ENCODE peak calls at places on chromosomes 11 and 22, in six cellular contexts. P is GM12892, L is K562, A is GM12878, O is HepG2, W is H1. T is an unnamed sample.

GRCh38 chr22:34877506-34877905 is 188.5 kb upstream of the ISX start:
- DNase-seq in O (no peak), W (no peak), L (no peak), A (no peak), P (no peak), T (no peak)

GRCh38 chr11:128687321-128687720 is 6.6 kb upstream of the FLI1 start:
- DNase-seq in W (no peak), P (no peak), L (peak), A (no peak), O (no peak), T (peak)

GRCh38 chr22:43921361-43921760 is 2.2 kb upstream of the PNPLA3 start:
- DNase-seq in L (no peak), O (peak), P (no peak), W (no peak), A (no peak), T (no peak)

GRCh38 chr11:65613091-65613928 is 711 bp downstream of the MAP3K11 start:
- DNase-seq in A (no peak), O (no peak), L (no peak), W (no peak), P (peak), T (peak)

GRCh38 chr11:114524122-114524521 is 35.6 kb downstream of the NXPE1 start:
- DNase-seq in O (no peak), P (no peak), W (no peak), L (no peak), A (no peak), T (no peak)

GRCh38 chr22:49136816-49137180 is 690.9 kb downstream of the BRD1 start:
- DNase-seq in L (no peak), A (no peak), W (no peak), P (no peak), O (no peak), T (no peak)

GRCh38 chr22:40044870-40045834 is 50.4 kb downstream of the FAM83F start:
- DNase-seq in L (peak), A (no peak), W (no peak), O (peak), P (peak), T (peak)

GRCh38 chr11:106087815-106088435 is 10.5 kb downstream of the AASDHPPT start:
- DNase-seq in P (no peak), W (no peak), A (no peak), O (peak), L (no peak), T (no peak)

GRCh38 chr11:132858203-132858602 is 674.1 kb downstream of the OPCML start:
- DNase-seq in L (no peak), O (no peak), A (no peak), P (no peak), W (peak), T (no peak)

GRCh38 chr11:121478226-121478894 is 25.6 kb upstream of the SORL1-AS1 start:
- DNase-seq in W (no peak), L (no peak), O (no peak), P (no peak), A (no peak), T (no peak)

GRCh38 chr22:22558972-22559603 is at the start of gene PRAME:
- DNase-seq in P (peak), W (peak), L (peak), O (peak), A (peak), T (peak)

DNA sequence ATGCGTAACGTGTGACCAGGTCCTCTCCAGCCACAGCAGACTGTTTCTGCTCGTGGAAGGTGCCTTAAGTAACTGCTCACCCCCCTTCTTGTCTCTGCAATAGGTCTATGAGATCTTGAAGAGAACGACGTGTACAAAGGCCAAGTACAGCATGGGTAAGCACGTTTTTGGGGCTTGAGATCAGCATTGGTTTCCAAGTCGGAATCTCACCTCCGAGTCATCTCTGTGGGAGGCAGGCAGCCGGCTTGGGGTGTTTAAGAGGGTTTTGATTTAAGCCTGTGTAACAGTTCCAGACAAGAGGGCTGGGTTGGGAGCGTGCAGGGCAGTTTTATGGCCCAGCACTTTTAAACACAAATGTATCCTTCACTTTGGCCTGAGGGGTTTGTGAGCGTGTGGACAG is 30.1 kb downstream of the ANO1 start:
- DNase-seq in O (no peak), W (no peak), P (no peak), A (no peak), L (no peak), T (no peak)
- TF ChIP-seq TAF1 in O (no peak), W (no peak), P (no peak), A (no peak), L (no peak), T (no peak)

DNA sequence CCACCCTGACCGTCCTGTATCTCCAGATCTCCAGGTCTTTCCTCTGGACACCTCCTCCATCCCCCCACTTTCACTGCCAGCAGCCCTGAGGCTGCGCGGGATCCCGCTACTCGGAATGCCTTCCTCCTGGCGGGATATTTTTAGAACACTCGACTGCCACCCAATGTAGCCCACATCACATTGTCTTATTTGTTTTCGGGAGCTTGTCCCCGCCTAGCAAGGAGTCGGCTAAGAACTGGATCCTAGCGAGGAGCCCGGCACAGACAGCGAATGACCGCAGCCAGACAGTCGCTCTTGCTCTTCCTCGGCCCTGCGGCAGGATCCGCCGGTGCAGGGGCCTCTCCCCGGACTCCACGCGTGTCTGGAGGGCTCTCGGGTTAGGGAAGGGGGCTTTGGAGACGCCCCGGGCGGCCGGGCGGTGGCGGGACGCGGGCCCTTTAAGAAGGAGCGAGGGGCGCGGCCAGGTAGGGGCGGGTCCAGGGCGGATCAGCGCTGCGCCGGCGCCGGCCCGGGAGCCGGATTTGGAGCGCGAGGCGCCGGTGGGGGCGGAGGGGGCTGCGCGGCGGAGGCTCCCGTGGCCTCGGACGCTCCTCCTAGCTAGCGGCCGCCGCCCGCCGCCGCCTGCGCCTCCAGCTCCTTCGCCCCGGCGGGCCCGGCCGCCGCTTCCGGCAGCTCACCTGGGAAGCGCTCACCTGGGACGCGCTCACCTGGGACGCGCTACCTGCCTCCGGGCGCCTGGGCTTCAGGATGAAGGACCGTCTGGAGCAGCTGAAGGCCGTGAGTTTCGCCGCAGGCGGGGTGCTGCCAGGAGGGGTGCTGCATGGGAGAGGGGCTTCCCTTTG is at the start of gene STX3:
- DNase-seq in O (peak), P (peak), W (no peak), L (peak), A (no peak), T (peak)
- TF ChIP-seq POLR2AphosphoS5 in O (no peak), P (no peak), W (peak), L (no peak), A (no peak), T (no peak)

DNA sequence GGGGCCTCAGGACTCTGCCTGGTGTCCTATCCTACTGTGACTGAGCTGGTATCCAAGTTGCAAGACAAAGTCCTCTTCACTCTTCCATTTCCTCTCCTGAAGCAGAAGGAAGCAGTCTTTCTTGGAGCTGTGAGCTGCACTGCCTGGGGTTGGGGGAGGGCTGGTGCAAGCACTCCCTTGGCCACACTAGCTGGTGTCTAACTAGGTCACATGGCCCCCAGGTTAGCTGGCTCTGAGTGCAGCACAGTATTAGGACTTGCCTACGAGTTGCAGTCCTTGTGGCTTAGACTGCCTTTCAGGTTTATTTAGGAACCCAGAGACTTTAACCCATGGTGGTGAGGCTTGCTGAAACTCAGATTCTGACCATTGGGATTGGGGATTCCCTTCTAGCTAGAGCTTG is 138.9 kb downstream of the NELL1 start:
- DNase-seq in L (no peak), P (no peak), O (no peak), A (no peak), W (no peak), T (no peak)
- TF ChIP-seq TAF1 in L (no peak), P (no peak), O (no peak), A (no peak), W (no peak), T (no peak)

DNA sequence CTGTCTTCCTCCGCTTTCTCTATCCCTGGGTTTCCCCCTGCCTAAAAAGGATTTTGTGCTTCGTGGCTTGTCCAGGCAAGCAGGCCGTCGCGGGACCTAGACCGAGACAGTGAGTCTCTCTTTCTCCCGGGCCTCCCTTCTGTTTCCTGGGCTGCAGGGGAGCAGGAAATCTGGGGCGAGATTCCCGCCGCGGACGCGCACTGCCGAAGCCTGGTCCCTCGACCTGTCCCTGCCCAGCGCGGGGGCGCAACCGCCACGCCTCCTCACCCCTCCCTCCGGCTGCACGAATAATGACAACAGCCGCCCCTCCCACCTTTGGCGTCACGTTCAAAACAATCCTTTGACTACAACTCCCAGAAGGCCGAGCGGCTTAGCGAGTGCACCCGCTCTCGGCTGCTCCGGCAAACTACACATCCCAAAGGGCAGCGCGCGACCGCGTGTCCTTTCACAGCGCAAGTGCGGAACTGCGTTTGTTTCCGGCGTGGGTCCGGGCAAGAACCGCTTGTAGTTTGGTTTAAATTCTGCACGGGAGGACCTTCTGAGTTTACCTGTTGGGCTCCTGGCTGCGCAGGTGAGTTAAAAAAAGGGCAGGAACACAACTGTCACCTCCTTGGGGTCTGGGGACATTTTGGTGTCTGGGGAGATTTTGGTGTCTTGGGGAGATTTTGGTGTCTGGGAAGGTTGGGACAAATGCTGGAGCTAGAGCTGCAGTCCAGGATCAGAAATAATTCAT is at the start of gene CLP1:
- DNase-seq in O (peak), A (peak), P (peak), L (peak), W (peak), T (peak)
- TF ChIP-seq POLR2AphosphoS5 in O (peak), A (peak), P (peak), L (peak), W (peak), T (no peak)

DNA sequence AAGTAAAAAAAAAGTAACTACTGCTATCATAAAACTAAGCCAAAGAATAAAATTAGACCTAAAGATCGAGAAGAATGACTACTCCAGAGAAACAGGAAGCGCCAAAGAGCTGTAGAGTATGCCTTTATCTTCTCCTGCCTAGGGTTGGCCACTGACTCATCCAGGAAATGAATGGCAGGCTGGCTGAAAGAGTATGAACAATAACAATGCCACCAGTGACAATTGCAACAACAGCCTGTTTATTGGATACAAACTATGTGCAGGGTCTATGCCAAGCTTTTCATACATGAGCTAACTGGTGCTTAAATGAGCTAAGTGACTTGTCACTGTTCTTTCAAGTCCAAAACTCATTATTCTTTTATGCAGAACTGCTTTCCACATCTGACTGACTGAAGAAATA is 1153.2 kb upstream of the TENM4 start:
- DNase-seq in A (no peak), P (no peak), W (no peak), O (peak), L (no peak), T (no peak)
- TF ChIP-seq TAF1 in A (no peak), P (no peak), W (no peak), O (no peak), L (no peak), T (no peak)

GRCh38 chr11:118281284-118281683 is 17.2 kb upstream of the MPZL2 start:
- DNase-seq in O (no peak), L (no peak), W (no peak), A (no peak), P (no peak), T (no peak)

GRCh38 chr11:118275184-118275583 is 11.1 kb upstream of the MPZL2 start:
- DNase-seq in O (no peak), W (no peak), L (no peak), P (no peak), A (no peak), T (no peak)

GRCh38 chr11:118274184-118274583 is 10.1 kb upstream of the MPZL2 start:
- DNase-seq in W (no peak), L (no peak), P (no peak), O (no peak), A (no peak), T (no peak)

GRCh38 chr11:118276422-118276821 is 12.3 kb upstream of the MPZL2 start:
- DNase-seq in P (no peak), O (no peak), W (no peak), A (no peak), L (peak), T (no peak)

DNA sequence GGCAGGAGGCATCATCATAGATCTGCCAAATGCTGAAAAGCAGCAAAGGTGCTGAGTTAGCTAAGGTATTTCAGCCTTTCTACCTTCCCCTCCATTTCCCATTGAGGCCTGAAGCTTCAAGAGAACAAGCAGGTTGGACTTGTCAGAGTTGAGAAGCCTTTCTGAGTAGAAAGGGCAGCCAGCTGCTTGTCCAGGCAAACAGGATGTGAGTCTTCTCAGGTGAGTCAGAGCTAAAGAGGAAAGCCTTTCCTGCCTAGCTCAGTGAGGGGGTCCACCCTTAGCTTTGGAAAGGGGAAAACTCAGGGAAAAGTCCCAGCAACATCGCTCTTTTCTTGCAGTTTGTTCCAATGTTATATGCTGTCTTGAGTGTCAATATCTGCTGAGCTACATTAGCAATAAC is 13.2 kb upstream of the MPZL2 start:
- DNase-seq in W (no peak), O (peak), P (no peak), L (no peak), A (no peak), T (no peak)
- TF ChIP-seq POLR2AphosphoS5 in W (no peak), O (no peak), P (no peak), L (no peak), A (no peak), T (no peak)

DNA sequence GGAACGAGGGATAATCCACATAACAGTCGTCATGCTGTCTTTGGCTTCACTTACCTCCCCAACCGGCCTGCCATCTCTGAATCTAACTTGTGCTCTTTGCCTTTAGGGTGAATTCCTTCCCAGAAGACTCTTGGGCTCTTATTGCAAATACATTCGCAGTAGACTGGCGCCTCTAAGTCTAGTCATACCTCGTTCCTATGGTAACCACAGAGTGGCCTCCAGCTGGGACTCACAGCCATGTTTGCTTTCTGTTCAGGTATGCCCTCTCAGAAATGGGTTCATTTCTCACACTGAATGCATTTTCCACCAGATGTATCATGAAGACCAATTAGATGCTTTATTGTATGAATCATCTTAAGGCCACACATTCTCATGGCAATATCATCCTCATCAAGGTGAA is 112.7 kb downstream of the FAR1 start:
- DNase-seq in A (no peak), W (no peak), L (no peak), O (peak), P (no peak), T (no peak)
- TF ChIP-seq TAF1 in A (no peak), W (no peak), L (no peak), O (no peak), P (no peak), T (no peak)